ENCODE peak calls at places on chromosomes 1 and 21, in seven cellular contexts. F, T, X, Q, B, Z and V are unnamed samples.

GRCh38 chr1:15941899-15942660 is 33.8 kb downstream of the ZBTB17 start:
- DNase-seq in T (no peak), Q (no peak), Z (no peak), X (peak), B (peak), F (no peak), V (no peak)

GRCh38 chr1:19765623-19766022 is 34.1 kb downstream of the TMCO4 start:
- DNase-seq in X (no peak), B (peak), T (no peak), Z (no peak), Q (no peak), F (peak), V (no peak)

GRCh38 chr1:182833271-182833670 is 5.9 kb upstream of the DHX9 start:
- DNase-seq in X (no peak), Q (no peak), Z (no peak), F (no peak), T (no peak), B (no peak), V (no peak)

GRCh38 chr1:112618114-112618720 is 724 bp downstream of the ST7L start:
- DNase-seq in B (no peak), Q (peak), X (peak), T (peak), F (peak), Z (no peak), V (peak)

GRCh38 chr21:27590271-27590670 is 623.4 kb upstream of the ADAMTS5 start:
- DNase-seq in Q (no peak), Z (no peak), F (no peak), B (peak), T (no peak), X (no peak), V (no peak)

GRCh38 chr1:182595641-182596240 is 6.7 kb upstream of the RNASEL start:
- DNase-seq in F (peak), Z (peak), T (peak), X (peak), B (peak), Q (peak), V (peak)

GRCh38 chr1:239225396-239225795 is 161.0 kb upstream of the CHRM3 start:
- DNase-seq in F (no peak), X (no peak), Z (no peak), T (no peak), Q (no peak), B (no peak), V (no peak)

GRCh38 chr1:232667094-232667780 is 37.3 kb upstream of the SIPA1L2 start:
- DNase-seq in F (no peak), B (no peak), Z (no peak), Q (no peak), X (no peak), T (no peak), V (no peak)

GRCh38 chr21:37149411-37149810 is 76.4 kb downstream of the TTC3 start:
- DNase-seq in Z (no peak), T (no peak), X (no peak), B (no peak), F (no peak), Q (no peak), V (no peak)

GRCh38 chr1:152185544-152186391 is 26.7 kb upstream of the RPTN start:
- DNase-seq in F (peak), T (peak), B (peak), Q (peak), Z (no peak), X (peak), V (peak)

GRCh38 chr1:167095368-167095767 is 1.5 kb downstream of the STYXL2 start:
- DNase-seq in B (no peak), F (no peak), X (peak), T (no peak), Q (no peak), Z (no peak), V (no peak)

GRCh38 chr1:245041058-245041698 is 113.6 kb upstream of the KIF26B start:
- DNase-seq in X (no peak), T (no peak), Q (no peak), Z (no peak), F (no peak), B (no peak), V (no peak)

GRCh38 chr21:42648606-42649005 is 4.8 kb upstream of the PDE9A start:
- DNase-seq in F (no peak), Z (no peak), Q (no peak), T (no peak), X (no peak), B (no peak), V (no peak)